ENCODE peak calls at places on chromosomes 3 and 15, in ten cellular contexts. R, V, Y, A, F, E, L, J, K and U are unnamed samples.
A peak's percentile ranks its signal among the peaks of the same experiment; 100 is the strongest.

GRCh38 chr15:86690566-86690965 is 610.9 kb downstream of the AGBL1 start:
- DNase-seq in V (peak; percentile 19), L (peak; percentile 23), Y (no peak), J (no peak), R (no peak), F (no peak), E (no peak), A (no peak), K (no peak), U (no peak)

GRCh38 chr3:150511096-150511670 is 35.1 kb downstream of the SERP1 start:
- DNase-seq in R (no peak), V (no peak), F (no peak), Y (no peak), J (no peak), E (no peak), L (no peak), K (no peak), A (no peak), U (no peak)

GRCh38 chr3:185335799-185336198 is 27.1 kb upstream of the MAP3K13 start:
- DNase-seq in R (no peak), J (peak; percentile 61), V (peak; percentile 41), Y (no peak), L (peak; percentile 75), F (no peak), K (peak; percentile 72), A (no peak), E (no peak), U (no peak)

GRCh38 chr3:198028718-198029117 is 68.7 kb downstream of the LMLN start:
- DNase-seq in R (no peak), K (peak; percentile 81), L (no peak), J (peak; percentile 31), Y (no peak), A (no peak), E (no peak), F (no peak), V (no peak), U (no peak)

GRCh38 chr3:179949428-179949827 is 87.3 kb downstream of the PEX5L start:
- DNase-seq in V (no peak), L (no peak), K (no peak), E (no peak), J (no peak), Y (no peak), F (no peak), A (no peak), R (no peak), U (no peak)

GRCh38 chr3:138331143-138331894 is 1.7 kb upstream of the NME9 start:
- DNase-seq in A (no peak), E (no peak), F (no peak), V (peak; percentile 30), R (no peak), K (peak; percentile 35), J (peak; percentile 62), Y (no peak), L (peak; percentile 29), U (no peak)

GRCh38 chr3:148955544-148956346 is 35.6 kb upstream of the GYG1 start:
- DNase-seq in L (peak; percentile 89), E (no peak), K (peak; percentile 95), Y (peak; percentile 51), V (peak; percentile 90), J (peak; percentile 94), A (no peak), R (no peak), F (peak; percentile 50), U (peak; percentile 54)

GRCh38 chr15:60299452-60300047 is 98.2 kb downstream of the ANXA2 start:
- DNase-seq in E (no peak), K (no peak), F (peak; percentile 44), Y (no peak), R (no peak), A (peak; percentile 82), J (peak; percentile 65), V (no peak), L (peak; percentile 26), U (peak; percentile 68)

GRCh38 chr15:88920186-88920891 is 7.2 kb upstream of the MFGE8 start:
- DNase-seq in E (no peak), Y (no peak), R (no peak), J (peak; percentile 72), L (no peak), F (no peak), A (no peak), K (peak; percentile 77), V (peak; percentile 36), U (no peak)

GRCh38 chr3:117756580-117756979 is 1047.0 kb downstream of the TUSC7 start:
- DNase-seq in Y (no peak), E (no peak), J (no peak), F (peak; percentile 13), K (peak; percentile 15), A (no peak), L (peak; percentile 74), V (peak; percentile 9), R (no peak), U (peak; percentile 20)

GRCh38 chr3:125011941-125012340 is 43.9 kb downstream of the HEG1 start:
- DNase-seq in J (no peak), L (no peak), R (no peak), K (peak; percentile 40), Y (no peak), A (no peak), F (no peak), E (no peak), V (peak; percentile 25), U (no peak)

GRCh38 chr3:125008766-125009165 is 47.0 kb downstream of the HEG1 start:
- DNase-seq in J (no peak), F (no peak), R (no peak), L (no peak), V (no peak), K (no peak), A (no peak), E (no peak), Y (no peak), U (no peak)

GRCh38 chr3:125013095-125013494 is 42.7 kb downstream of the HEG1 start:
- DNase-seq in K (peak; percentile 28), L (no peak), Y (no peak), V (peak; percentile 33), J (no peak), R (no peak), F (no peak), A (no peak), E (no peak), U (no peak)

GRCh38 chr3:125006190-125006855 is 49.5 kb downstream of the HEG1 start:
- DNase-seq in E (no peak), J (no peak), K (no peak), A (no peak), R (no peak), F (peak; percentile 45), Y (no peak), L (no peak), V (no peak), U (no peak)

DNA sequence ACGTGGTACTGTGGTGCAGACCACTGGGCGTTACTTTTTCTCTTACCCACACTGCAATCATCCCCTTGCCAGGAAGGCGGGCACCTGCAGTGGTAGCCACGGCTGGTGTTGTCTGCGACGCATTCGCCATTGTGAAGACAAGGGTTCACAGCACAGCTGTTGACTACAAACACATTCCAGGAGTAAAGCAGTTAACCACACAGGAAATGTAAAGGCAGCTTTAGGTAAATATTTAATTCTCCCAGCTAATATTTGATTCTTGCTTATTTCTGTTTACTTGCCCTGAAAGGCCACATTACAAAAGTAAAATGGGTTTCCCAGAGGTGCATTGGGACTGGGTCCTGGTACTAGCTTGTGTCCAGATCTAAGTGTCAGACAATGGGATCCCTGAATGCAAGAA is 45.4 kb downstream of the HEG1 start:
- DNase-seq in R (no peak), J (no peak), E (no peak), K (no peak), V (no peak), L (no peak), A (no peak), Y (no peak), F (no peak), U (no peak)
- H3K36me3 ChIP-seq in R (peaks cover 36% of the 10 kb centered on the region), J (peaks cover 98% of the 10 kb centered on the region), E (peaks cover 96% of the 10 kb centered on the region), K (peaks cover 75% of the 10 kb centered on the region), V (peaks cover 50% of the 10 kb centered on the region), L (peaks cover 25% of the 10 kb centered on the region), A (peaks cover 86% of the 10 kb centered on the region), Y (peaks cover 53% of the 10 kb centered on the region), F (peaks cover 63% of the 10 kb centered on the region), U (peaks cover 34% of the 10 kb centered on the region)

DNA sequence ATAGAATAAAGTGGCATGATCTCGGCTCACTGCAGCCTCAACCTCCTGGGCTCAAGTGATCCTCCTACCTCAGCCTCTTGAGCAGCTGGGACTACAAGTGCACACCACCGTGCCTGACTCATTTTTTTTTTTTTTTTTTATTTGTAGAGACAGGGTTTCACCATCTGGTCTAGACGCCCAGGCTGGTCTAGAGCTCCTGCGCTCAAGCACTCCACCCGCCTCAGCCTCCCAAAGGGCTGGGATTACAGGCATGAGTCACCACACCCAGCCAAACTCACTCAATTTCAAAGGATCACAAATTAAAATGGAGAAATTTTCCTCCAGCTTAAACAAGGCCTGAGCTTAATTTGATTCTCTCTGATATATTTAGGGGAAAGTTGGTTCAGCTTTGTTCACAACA is 27.3 kb upstream of the NMB start:
- DNase-seq in V (peak; percentile 91), A (no peak), F (no peak), E (peak; percentile 62), R (no peak), J (peak; percentile 92), Y (no peak), L (no peak), K (peak; percentile 82), U (no peak)
- H3K36me3 ChIP-seq in V (peaks cover 11% of the 10 kb centered on the region), A (peaks cover 35% of the 10 kb centered on the region), F (peaks cover 81% of the 10 kb centered on the region), E (peaks cover 63% of the 10 kb centered on the region), R (peaks cover 6% of the 10 kb centered on the region), J (peaks cover 24% of the 10 kb centered on the region), Y (peaks cover 13% of the 10 kb centered on the region), L (no peaks in the 10 kb centered on the region), K (peaks cover 16% of the 10 kb centered on the region), U (peaks cover 82% of the 10 kb centered on the region)

DNA sequence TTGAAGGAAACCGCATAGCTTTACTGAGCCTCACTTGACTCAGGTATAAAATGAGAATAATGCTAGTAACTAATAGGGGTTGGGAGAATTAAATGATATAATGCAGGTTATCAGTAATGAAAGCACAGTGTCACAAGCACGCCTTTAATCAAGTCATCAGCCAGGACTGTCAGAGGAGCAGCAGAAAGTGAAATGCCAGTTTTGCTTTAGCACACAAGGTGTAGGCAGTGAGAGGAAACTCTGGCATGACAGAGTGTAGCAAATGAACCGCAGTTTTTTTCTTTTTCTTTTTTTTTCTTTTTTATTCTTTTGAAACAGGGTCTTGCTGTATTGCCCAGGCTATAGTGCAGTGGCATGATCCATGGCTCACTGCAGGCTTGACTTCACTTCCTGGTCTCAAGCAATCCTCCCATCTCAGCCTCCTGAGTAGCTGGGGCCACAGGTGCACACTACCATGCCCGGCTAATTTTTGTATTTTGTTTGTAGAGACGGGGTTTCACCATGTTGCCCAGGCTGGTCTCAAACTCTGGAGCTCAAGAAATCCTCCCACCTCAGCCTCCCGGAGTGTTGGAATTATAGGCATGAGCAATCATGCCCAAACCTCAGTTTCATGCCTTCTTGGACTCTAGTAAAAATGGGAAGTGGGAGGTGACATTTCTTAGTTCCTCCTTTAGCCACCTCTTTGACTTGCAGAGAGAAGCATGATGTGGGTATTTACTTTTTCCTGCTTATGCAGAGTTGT is 9.7 kb upstream of the SCAANT1 start:
- DNase-seq in E (no peak), R (no peak), J (no peak), L (no peak), V (no peak), A (no peak), Y (no peak), K (no peak), F (no peak), U (no peak)
- H3K36me3 ChIP-seq in E (peaks cover 32% of the 10 kb centered on the region), R (peaks cover 12% of the 10 kb centered on the region), J (peaks cover 37% of the 10 kb centered on the region), L (no peaks in the 10 kb centered on the region), V (peaks cover 27% of the 10 kb centered on the region), A (peaks cover 45% of the 10 kb centered on the region), Y (peaks cover 11% of the 10 kb centered on the region), K (peaks cover 30% of the 10 kb centered on the region), F (peaks cover 37% of the 10 kb centered on the region), U (peaks cover 47% of the 10 kb centered on the region)

DNA sequence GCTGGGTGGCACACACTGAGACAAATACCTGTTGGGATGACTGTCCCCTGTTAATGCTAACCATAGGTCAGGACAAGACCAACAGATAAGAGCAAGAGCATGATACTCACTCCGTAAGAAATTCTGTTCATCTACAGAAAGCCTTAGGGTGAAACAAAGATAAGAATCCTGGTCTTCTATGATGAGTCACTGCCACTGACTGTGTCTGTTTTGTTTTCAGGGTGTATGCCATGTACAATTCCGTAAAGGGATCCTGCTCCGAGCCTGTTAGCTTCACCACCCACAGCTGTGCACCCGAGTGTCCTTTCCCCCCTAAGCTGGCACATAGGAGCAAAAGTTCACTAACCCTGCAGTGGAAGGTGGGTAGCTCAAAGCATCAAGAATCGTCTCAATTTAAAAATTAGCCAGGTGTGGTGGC is 141.1 kb downstream of the GHSR start:
- DNase-seq in L (no peak), V (peak; percentile 77), A (no peak), F (peak; percentile 41), K (peak; percentile 70), E (no peak), J (peak; percentile 45), R (no peak), Y (no peak), U (no peak)
- H3K36me3 ChIP-seq in L (peaks cover 1% of the 10 kb centered on the region), V (peaks cover 26% of the 10 kb centered on the region), A (peaks cover 49% of the 10 kb centered on the region), F (peaks cover 59% of the 10 kb centered on the region), K (peaks cover 31% of the 10 kb centered on the region), E (peaks cover 66% of the 10 kb centered on the region), J (peaks cover 58% of the 10 kb centered on the region), R (peaks cover 3% of the 10 kb centered on the region), Y (peaks cover 9% of the 10 kb centered on the region), U (peaks cover 9% of the 10 kb centered on the region)